ENCODE peak calls at places on chromosome 3, in eight cellular contexts. N is left ventricle myocardium inferior, Q is OCI-LY7, A is transverse colon, R is mucosa of descending colon, T is A549, Z is left lung, H is cardiac fibroblast. V is an unnamed sample.

GRCh38 chr3:50587373-50587772 is 18.1 kb downstream of the HEMK1 start:
- DNase-seq in N (no peak), Q (no peak), A (no peak), R (no peak), T (no peak), Z (no peak), H (peak), V (no peak)

GRCh38 chr3:46874430-46874829 is 3.1 kb upstream of the PTH1R start:
- DNase-seq in N (peak), Q (no peak), A (no peak), R (no peak), T (no peak), Z (no peak), H (no peak), V (no peak)

GRCh38 chr3:67635806-67636205 is 18.6 kb downstream of the SUCLG2 start:
- DNase-seq in N (no peak), Q (no peak), A (no peak), R (no peak), T (no peak), Z (no peak), H (peak), V (no peak)

GRCh38 chr3:186251948-186252619 is 110.0 kb downstream of the DGKG start:
- DNase-seq in N (no peak), Q (no peak), A (no peak), R (no peak), T (no peak), Z (no peak), H (peak), V (no peak)

GRCh38 chr3:116614795-116615362 is 94.7 kb upstream of the TUSC7 start:
- DNase-seq in N (no peak), Q (peak), A (no peak), R (no peak), T (no peak), Z (no peak), H (peak), V (no peak)

GRCh38 chr3:192687488-192688152 is 39.7 kb downstream of the FGF12 start:
- DNase-seq in N (peak), Q (no peak), A (no peak), R (no peak), T (no peak), Z (no peak), H (no peak), V (no peak)

GRCh38 chr3:38472342-38472741 is 18.7 kb downstream of the ACVR2B start:
- DNase-seq in N (no peak), Q (no peak), A (no peak), R (no peak), T (no peak), Z (no peak), H (no peak), V (no peak)

GRCh38 chr3:137035631-137036030 is 77.8 kb downstream of the IL20RB start:
- DNase-seq in N (no peak), Q (peak), A (no peak), R (no peak), T (peak), Z (no peak), H (peak), V (no peak)

GRCh38 chr3:133888739-133889340 is 6.8 kb downstream of the RAB6B start:
- DNase-seq in N (no peak), Q (no peak), A (no peak), R (no peak), T (no peak), Z (no peak), H (no peak), V (no peak)

GRCh38 chr3:136343873-136344281 is 93.7 kb downstream of the PCCB start:
- DNase-seq in N (peak), Q (no peak), A (peak), R (peak), T (peak), Z (peak), H (peak), V (no peak)

GRCh38 chr3:195751584-195751983 is 30.8 kb downstream of the MUC20 start:
- DNase-seq in N (no peak), Q (no peak), A (no peak), R (no peak), T (no peak), Z (no peak), H (no peak), V (no peak)

GRCh38 chr3:178518660-178519396 is 17.4 kb upstream of the KCNMB2 start:
- DNase-seq in N (no peak), Q (no peak), A (no peak), R (no peak), T (no peak), Z (no peak), H (no peak), V (no peak)

GRCh38 chr3:183188895-183189462 is 26.4 kb upstream of the LAMP3 start:
- DNase-seq in N (peak), Q (peak), A (peak), R (no peak), T (peak), Z (no peak), H (peak), V (no peak)

GRCh38 chr3:101903426-101903825 is 54.1 kb downstream of the NFKBIZ start:
- DNase-seq in N (no peak), Q (no peak), A (no peak), R (no peak), T (no peak), Z (no peak), H (peak), V (no peak)

GRCh38 chr3:63921741-63922482 is 9.7 kb upstream of the SCAANT1 start:
- DNase-seq in N (no peak), Q (peak), A (no peak), R (no peak), T (no peak), Z (no peak), H (no peak), V (no peak)

GRCh38 chr3:171901615-171902312 is 58.6 kb downstream of the TMEM212 start:
- DNase-seq in N (no peak), Q (no peak), A (no peak), R (no peak), T (peak), Z (no peak), H (peak), V (no peak)

GRCh38 chr3:13745636-13746035 is 134.2 kb downstream of the WNT7A start:
- DNase-seq in N (no peak), Q (no peak), A (no peak), R (no peak), T (no peak), Z (no peak), H (no peak), V (no peak)

GRCh38 chr3:98691897-98692296 is 71.2 kb upstream of the ST3GAL6 start:
- DNase-seq in N (no peak), Q (no peak), A (no peak), R (no peak), T (no peak), Z (no peak), H (peak), V (no peak)

GRCh38 chr3:162338514-162338913 is 841.9 kb downstream of the OTOL1 start:
- DNase-seq in N (no peak), Q (no peak), A (no peak), R (no peak), T (no peak), Z (no peak), H (peak), V (no peak)

GRCh38 chr3:167773584-167773983 is 38.1 kb downstream of the SERPINI1 start:
- DNase-seq in N (no peak), Q (peak), A (no peak), R (no peak), T (no peak), Z (no peak), H (no peak), V (no peak)

GRCh38 chr3:14784087-14784596 is 34.6 kb upstream of the FGD5 start:
- DNase-seq in N (no peak), Q (no peak), A (no peak), R (peak), T (no peak), Z (peak), H (no peak), V (no peak)

GRCh38 chr3:188590556-188590955 is 436.6 kb downstream of the LPP start:
- DNase-seq in N (no peak), Q (no peak), A (no peak), R (no peak), T (no peak), Z (no peak), H (no peak), V (no peak)

GRCh38 chr3:71511446-71511845 is 72.1 kb downstream of the FOXP1 start:
- DNase-seq in N (no peak), Q (no peak), A (no peak), R (no peak), T (no peak), Z (no peak), H (no peak), V (no peak)

GRCh38 chr3:71513081-71513480 is 70.4 kb downstream of the FOXP1 start:
- DNase-seq in N (no peak), Q (no peak), A (no peak), R (no peak), T (no peak), Z (no peak), H (no peak), V (no peak)

GRCh38 chr3:71512000-71512399 is 71.5 kb downstream of the FOXP1 start:
- DNase-seq in N (no peak), Q (peak), A (peak), R (no peak), T (no peak), Z (no peak), H (no peak), V (no peak)

GRCh38 chr3:71513495-71513894 is 70.0 kb downstream of the FOXP1 start:
- DNase-seq in N (no peak), Q (no peak), A (no peak), R (no peak), T (no peak), Z (no peak), H (no peak), V (no peak)

DNA sequence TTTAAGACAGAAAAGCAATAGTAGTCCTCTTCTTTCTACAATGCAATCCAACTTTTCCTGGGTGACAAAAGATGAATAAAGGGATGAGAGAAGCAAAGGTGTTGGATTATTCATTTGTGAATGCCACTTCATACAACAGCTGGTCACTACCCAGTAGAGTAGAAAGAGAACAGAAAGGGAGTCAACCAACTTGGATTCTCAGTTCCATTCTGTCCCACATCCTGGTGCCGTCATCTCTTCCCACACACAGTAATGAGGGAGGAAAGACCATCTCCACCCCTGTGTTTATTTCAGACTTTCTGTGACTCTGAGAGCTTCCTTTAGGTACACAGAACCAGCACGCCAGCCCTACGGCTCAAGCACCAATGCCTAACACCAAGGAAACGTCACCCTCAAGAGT is 71.0 kb downstream of the FOXP1 start:
- DNase-seq in N (no peak), Q (no peak), A (no peak), R (no peak), T (no peak), Z (no peak), H (no peak), V (no peak)
- TF ChIP-seq CTCF in N (no peak), Q (no peak), A (no peak), R (no peak), T (no peak), Z (no peak), H (no peak), V (no peak)

DNA sequence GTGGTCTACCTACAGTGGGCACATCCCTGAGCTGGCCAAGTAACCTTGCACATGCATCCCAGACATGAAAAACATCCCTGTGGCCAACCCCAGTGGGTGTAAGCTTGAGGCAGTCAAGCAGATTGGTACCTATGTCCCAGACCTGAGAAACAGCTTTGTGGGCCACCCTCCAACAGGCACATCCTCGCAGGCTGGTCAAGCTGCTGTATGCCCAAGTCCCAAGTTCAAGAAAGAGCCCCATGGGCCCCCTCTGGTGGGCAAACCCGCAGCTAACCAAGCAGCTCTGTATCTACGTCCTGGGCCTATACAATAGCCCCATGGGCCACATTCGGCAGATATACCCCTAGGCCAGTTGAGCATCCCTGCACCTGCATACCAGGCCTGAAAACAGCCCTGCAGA is 186.3 kb upstream of the GPR149 start:
- DNase-seq in N (no peak), Q (no peak), A (no peak), R (no peak), T (no peak), Z (no peak), H (no peak), V (no peak)
- TF ChIP-seq CTCF in N (no peak), Q (peak), A (no peak), R (no peak), T (no peak), Z (no peak), H (no peak), V (no peak)

GRCh38 chr3:535566-536416 is 339.2 kb downstream of the CHL1 start:
- DNase-seq in N (peak), Q (no peak), A (peak), R (peak), T (peak), Z (peak), H (peak), V (no peak)
- TF ChIP-seq CTCF in N (peak), Q (no peak), A (no peak), R (no peak), T (no peak), Z (peak), H (no peak), V (no peak)

DNA sequence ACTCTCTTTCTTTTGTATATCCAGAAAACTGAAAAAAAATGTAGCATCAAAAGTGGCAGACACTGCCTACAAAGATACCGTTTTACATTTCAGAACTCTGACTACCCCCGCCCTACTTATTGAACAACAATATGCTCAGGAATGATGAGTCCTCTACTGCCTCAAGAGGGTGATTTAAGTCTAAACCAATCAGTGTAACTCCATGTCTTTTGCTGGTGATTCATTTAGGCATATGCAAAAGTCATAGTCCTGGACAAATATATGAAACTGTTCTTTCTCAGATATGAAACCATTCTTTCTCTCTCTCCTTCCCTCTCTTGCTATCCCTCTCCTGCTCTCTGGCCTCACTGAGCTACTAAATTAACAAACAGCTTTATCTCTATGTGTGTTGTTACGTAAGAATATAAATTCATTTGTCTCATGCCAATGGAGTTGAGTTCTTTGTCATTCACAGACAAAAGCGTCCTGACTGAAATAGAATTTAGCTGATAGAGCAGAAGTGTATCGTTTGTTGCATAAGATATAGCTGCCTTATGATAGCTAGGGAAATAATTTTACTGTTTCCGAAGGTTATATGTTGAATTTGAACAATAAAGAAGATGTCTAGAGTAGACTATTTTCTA is 133.7 kb upstream of the OSTN start:
- DNase-seq in N (no peak), Q (no peak), A (no peak), R (no peak), T (no peak), Z (no peak), H (peak), V (no peak)
- TF ChIP-seq CTCF in N (no peak), Q (no peak), A (no peak), R (no peak), T (no peak), Z (no peak), H (no peak), V (no peak)

GRCh38 chr3:77042892-77043291 is 3.0 kb downstream of the ROBO2 start:
- DNase-seq in N (no peak), Q (no peak), A (no peak), R (no peak), T (no peak), Z (no peak), H (no peak), V (no peak)
- TF ChIP-seq CTCF in N (no peak), Q (no peak), A (no peak), R (no peak), T (no peak), Z (no peak), H (no peak), V (peak)

GRCh38 chr3:127486337-127486944 is 104.1 kb downstream of the TPRA1 start:
- DNase-seq in N (no peak), Q (no peak), A (no peak), R (no peak), T (no peak), Z (peak), H (no peak), V (no peak)

GRCh38 chr3:127483902-127484591 is 106.5 kb downstream of the TPRA1 start:
- DNase-seq in N (no peak), Q (no peak), A (no peak), R (no peak), T (no peak), Z (peak), H (no peak), V (no peak)

GRCh38 chr3:127487196-127487595 is 103.3 kb downstream of the TPRA1 start:
- DNase-seq in N (no peak), Q (no peak), A (no peak), R (no peak), T (no peak), Z (no peak), H (no peak), V (no peak)

GRCh38 chr3:127484601-127485388 is 105.7 kb downstream of the TPRA1 start:
- DNase-seq in N (no peak), Q (no peak), A (no peak), R (no peak), T (no peak), Z (peak), H (no peak), V (no peak)

GRCh38 chr3:127485396-127486170 is 105.0 kb downstream of the TPRA1 start:
- DNase-seq in N (no peak), Q (no peak), A (no peak), R (no peak), T (no peak), Z (peak), H (no peak), V (no peak)
- TF ChIP-seq CTCF in N (no peak), Q (no peak), A (no peak), R (no peak), T (no peak), Z (no peak), H (no peak), V (no peak)